ENCODE peak calls at places on chromosomes 16 and 17, in ten cellular contexts. One of them, this sample, is unnamed.

GRCh38 chr17:79513805-79514535 is 96.9 kb downstream of the RBFOX3 start:
- DNase-seq in colonic mucosa: no peak
- DNase-seq in Panc1: no peak
- DNase-seq in brain microvascular endothelial cell: no peak
- DNase-seq in left ventricle myocardium inferior: no peak
- DNase-seq in CD4-positive, alpha-beta T cell: no peak
- DNase-seq in stomach: no peak
- DNase-seq in fibroblast of lung: no peak
- DNase-seq in tibial nerve: no peak
- DNase-seq in breast epithelium: no peak
- DNase-seq in this sample: no peak

GRCh38 chr16:77060614-77061013 is 130.4 kb upstream of the MON1B start:
- DNase-seq in tibial nerve: no peak
- DNase-seq in colonic mucosa: no peak
- DNase-seq in fibroblast of lung: no peak
- DNase-seq in left ventricle myocardium inferior: no peak
- DNase-seq in stomach: no peak
- DNase-seq in CD4-positive, alpha-beta T cell: no peak
- DNase-seq in Panc1: no peak
- DNase-seq in breast epithelium: no peak
- DNase-seq in brain microvascular endothelial cell: no peak
- DNase-seq in this sample: no peak

GRCh38 chr16:77169650-77170236 is 21.2 kb upstream of the MON1B start:
- DNase-seq in tibial nerve: no peak
- DNase-seq in colonic mucosa: peak
- DNase-seq in left ventricle myocardium inferior: no peak
- DNase-seq in CD4-positive, alpha-beta T cell: no peak
- DNase-seq in fibroblast of lung: peak
- DNase-seq in stomach: peak
- DNase-seq in breast epithelium: no peak
- DNase-seq in brain microvascular endothelial cell: peak
- DNase-seq in Panc1: no peak
- DNase-seq in this sample: no peak

GRCh38 chr17:16281351-16281750 is 64.3 kb downstream of the PIGL start:
- DNase-seq in CD4-positive, alpha-beta T cell: no peak
- DNase-seq in brain microvascular endothelial cell: peak
- DNase-seq in stomach: no peak
- DNase-seq in colonic mucosa: no peak
- DNase-seq in fibroblast of lung: peak
- DNase-seq in left ventricle myocardium inferior: no peak
- DNase-seq in tibial nerve: no peak
- DNase-seq in breast epithelium: no peak
- DNase-seq in Panc1: no peak
- DNase-seq in this sample: no peak

GRCh38 chr16:49596119-49596518 is 222.5 kb downstream of the C16orf78 start:
- DNase-seq in Panc1: no peak
- DNase-seq in brain microvascular endothelial cell: peak
- DNase-seq in CD4-positive, alpha-beta T cell: no peak
- DNase-seq in stomach: peak
- DNase-seq in colonic mucosa: no peak
- DNase-seq in fibroblast of lung: peak
- DNase-seq in breast epithelium: no peak
- DNase-seq in tibial nerve: no peak
- DNase-seq in left ventricle myocardium inferior: no peak
- DNase-seq in this sample: no peak

GRCh38 chr16:89606006-89606405 is 7.4 kb upstream of the DPEP1 start:
- DNase-seq in tibial nerve: no peak
- DNase-seq in CD4-positive, alpha-beta T cell: no peak
- DNase-seq in colonic mucosa: no peak
- DNase-seq in fibroblast of lung: no peak
- DNase-seq in left ventricle myocardium inferior: no peak
- DNase-seq in breast epithelium: no peak
- DNase-seq in brain microvascular endothelial cell: no peak
- DNase-seq in stomach: no peak
- DNase-seq in Panc1: no peak
- DNase-seq in this sample: no peak

GRCh38 chr17:63881935-63882601 is at the start of gene GH2:
- DNase-seq in colonic mucosa: peak
- DNase-seq in brain microvascular endothelial cell: peak
- DNase-seq in fibroblast of lung: peak
- DNase-seq in Panc1: peak
- DNase-seq in CD4-positive, alpha-beta T cell: peak
- DNase-seq in tibial nerve: peak
- DNase-seq in left ventricle myocardium inferior: no peak
- DNase-seq in breast epithelium: no peak
- DNase-seq in stomach: peak
- DNase-seq in this sample: no peak

GRCh38 chr16:89552913-89553312 is 7.6 kb upstream of the RPL13 start:
- DNase-seq in tibial nerve: no peak
- DNase-seq in brain microvascular endothelial cell: no peak
- DNase-seq in fibroblast of lung: no peak
- DNase-seq in breast epithelium: no peak
- DNase-seq in stomach: no peak
- DNase-seq in CD4-positive, alpha-beta T cell: no peak
- DNase-seq in colonic mucosa: no peak
- DNase-seq in Panc1: no peak
- DNase-seq in left ventricle myocardium inferior: no peak
- DNase-seq in this sample: no peak

GRCh38 chr17:7019406-7019805 is 3.4 kb upstream of the BCL6B start:
- DNase-seq in fibroblast of lung: no peak
- DNase-seq in colonic mucosa: no peak
- DNase-seq in left ventricle myocardium inferior: no peak
- DNase-seq in breast epithelium: no peak
- DNase-seq in brain microvascular endothelial cell: no peak
- DNase-seq in CD4-positive, alpha-beta T cell: no peak
- DNase-seq in tibial nerve: no peak
- DNase-seq in Panc1: no peak
- DNase-seq in stomach: no peak
- DNase-seq in this sample: no peak

GRCh38 chr17:7019839-7020519 is 2.9 kb upstream of the BCL6B start:
- DNase-seq in brain microvascular endothelial cell: no peak
- DNase-seq in CD4-positive, alpha-beta T cell: no peak
- DNase-seq in tibial nerve: no peak
- DNase-seq in breast epithelium: no peak
- DNase-seq in left ventricle myocardium inferior: no peak
- DNase-seq in colonic mucosa: peak
- DNase-seq in fibroblast of lung: peak
- DNase-seq in stomach: peak
- DNase-seq in Panc1: no peak
- DNase-seq in this sample: peak

GRCh38 chr17:7021993-7022778 is 664 bp upstream of the BCL6B start:
- DNase-seq in colonic mucosa: peak
- DNase-seq in left ventricle myocardium inferior: peak
- DNase-seq in fibroblast of lung: peak
- DNase-seq in Panc1: no peak
- DNase-seq in breast epithelium: peak
- DNase-seq in CD4-positive, alpha-beta T cell: peak
- DNase-seq in tibial nerve: peak
- DNase-seq in brain microvascular endothelial cell: peak
- DNase-seq in stomach: peak
- DNase-seq in this sample: peak

GRCh38 chr17:7022791-7023571 is at the start of gene BCL6B:
- DNase-seq in brain microvascular endothelial cell: no peak
- DNase-seq in left ventricle myocardium inferior: no peak
- DNase-seq in stomach: no peak
- DNase-seq in fibroblast of lung: no peak
- DNase-seq in CD4-positive, alpha-beta T cell: no peak
- DNase-seq in Panc1: no peak
- DNase-seq in breast epithelium: no peak
- DNase-seq in tibial nerve: no peak
- DNase-seq in colonic mucosa: peak
- DNase-seq in this sample: no peak

DNA sequence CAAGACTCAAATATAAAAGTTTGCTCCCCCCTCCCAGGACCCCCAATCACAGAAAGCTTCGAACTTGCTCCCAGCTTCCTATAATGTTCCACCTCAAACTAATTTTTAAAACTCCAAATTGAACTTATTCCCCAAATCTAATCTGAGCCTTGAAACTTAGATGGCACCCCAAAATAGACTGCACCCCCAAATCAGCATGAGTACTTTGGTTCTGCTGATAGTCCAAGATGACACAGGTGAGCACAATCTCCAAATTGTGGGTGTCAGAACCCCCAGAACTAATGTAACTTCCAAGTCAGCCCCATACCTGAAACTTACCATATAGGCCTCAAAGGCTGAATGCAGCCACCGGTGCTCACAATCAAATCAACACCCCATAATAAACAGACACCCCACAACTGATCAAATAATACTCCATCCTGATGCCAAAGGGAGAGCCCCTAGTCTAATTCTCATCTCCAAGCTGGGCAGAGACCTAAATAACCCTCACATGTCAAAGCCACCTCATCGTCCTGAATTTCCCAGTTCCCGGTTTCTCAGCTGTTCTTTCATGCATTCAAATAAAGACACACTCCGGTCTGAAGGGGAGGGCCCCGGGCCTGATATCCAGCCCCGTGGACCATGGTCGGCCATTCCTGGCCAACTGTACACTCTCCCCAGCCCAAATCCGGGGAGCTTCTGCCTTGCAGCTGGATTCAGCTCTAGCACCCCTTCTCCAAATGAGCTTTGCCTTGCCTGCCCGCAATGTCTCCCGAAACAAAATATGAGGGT is 1.8 kb upstream of the BCL6B start:
- DNase-seq in stomach: no peak
- DNase-seq in brain microvascular endothelial cell: no peak
- DNase-seq in CD4-positive, alpha-beta T cell: no peak
- DNase-seq in colonic mucosa: no peak
- DNase-seq in tibial nerve: no peak
- DNase-seq in breast epithelium: no peak
- DNase-seq in left ventricle myocardium inferior: no peak
- DNase-seq in Panc1: no peak
- DNase-seq in fibroblast of lung: no peak
- DNase-seq in this sample: no peak
- H3K27ac ChIP-seq in stomach: peak
- H3K27ac ChIP-seq in brain microvascular endothelial cell: no peak
- H3K27ac ChIP-seq in CD4-positive, alpha-beta T cell: no peak
- H3K27ac ChIP-seq in colonic mucosa: no peak
- H3K27ac ChIP-seq in tibial nerve: peak
- H3K27ac ChIP-seq in breast epithelium: peak
- H3K27ac ChIP-seq in left ventricle myocardium inferior: peak
- H3K27ac ChIP-seq in Panc1: peak
- H3K27ac ChIP-seq in fibroblast of lung: no peak
- H3K27ac ChIP-seq in this sample: no peak

GRCh38 chr16:30998852-30999761 is 11.3 kb downstream of the STX1B start:
- DNase-seq in stomach: no peak
- DNase-seq in fibroblast of lung: no peak
- DNase-seq in CD4-positive, alpha-beta T cell: no peak
- DNase-seq in brain microvascular endothelial cell: no peak
- DNase-seq in tibial nerve: no peak
- DNase-seq in left ventricle myocardium inferior: no peak
- DNase-seq in breast epithelium: no peak
- DNase-seq in Panc1: no peak
- DNase-seq in colonic mucosa: no peak
- DNase-seq in this sample: no peak

GRCh38 chr16:30996324-30996999 is 11.5 kb downstream of the HSD3B7 start:
- DNase-seq in left ventricle myocardium inferior: no peak
- DNase-seq in stomach: no peak
- DNase-seq in fibroblast of lung: no peak
- DNase-seq in brain microvascular endothelial cell: no peak
- DNase-seq in tibial nerve: no peak
- DNase-seq in CD4-positive, alpha-beta T cell: no peak
- DNase-seq in colonic mucosa: peak
- DNase-seq in Panc1: peak
- DNase-seq in breast epithelium: no peak
- DNase-seq in this sample: no peak

GRCh38 chr16:30997000-30997886 is 12.2 kb downstream of the HSD3B7 start:
- DNase-seq in Panc1: peak
- DNase-seq in stomach: peak
- DNase-seq in CD4-positive, alpha-beta T cell: peak
- DNase-seq in colonic mucosa: peak
- DNase-seq in breast epithelium: peak
- DNase-seq in left ventricle myocardium inferior: peak
- DNase-seq in fibroblast of lung: peak
- DNase-seq in tibial nerve: peak
- DNase-seq in brain microvascular endothelial cell: peak
- DNase-seq in this sample: peak

GRCh38 chr16:30995927-30996323 is 10.9 kb downstream of the HSD3B7 start:
- DNase-seq in CD4-positive, alpha-beta T cell: no peak
- DNase-seq in left ventricle myocardium inferior: no peak
- DNase-seq in stomach: no peak
- DNase-seq in Panc1: no peak
- DNase-seq in brain microvascular endothelial cell: no peak
- DNase-seq in tibial nerve: no peak
- DNase-seq in colonic mucosa: no peak
- DNase-seq in breast epithelium: no peak
- DNase-seq in fibroblast of lung: no peak
- DNase-seq in this sample: no peak

GRCh38 chr16:30997887-30998711 is 12.3 kb downstream of the STX1B start:
- DNase-seq in stomach: no peak
- DNase-seq in fibroblast of lung: peak
- DNase-seq in breast epithelium: no peak
- DNase-seq in colonic mucosa: no peak
- DNase-seq in left ventricle myocardium inferior: no peak
- DNase-seq in brain microvascular endothelial cell: peak
- DNase-seq in CD4-positive, alpha-beta T cell: no peak
- DNase-seq in Panc1: no peak
- DNase-seq in tibial nerve: no peak
- DNase-seq in this sample: no peak
- H3K27ac ChIP-seq in stomach: peak
- H3K27ac ChIP-seq in fibroblast of lung: peak
- H3K27ac ChIP-seq in breast epithelium: peak
- H3K27ac ChIP-seq in colonic mucosa: no peak
- H3K27ac ChIP-seq in left ventricle myocardium inferior: peak
- H3K27ac ChIP-seq in brain microvascular endothelial cell: peak
- H3K27ac ChIP-seq in CD4-positive, alpha-beta T cell: no peak
- H3K27ac ChIP-seq in Panc1: peak
- H3K27ac ChIP-seq in tibial nerve: no peak
- H3K27ac ChIP-seq in this sample: no peak

GRCh38 chr17:41511130-41511529 is 5.7 kb upstream of the KRT13 start:
- DNase-seq in tibial nerve: no peak
- DNase-seq in breast epithelium: no peak
- DNase-seq in brain microvascular endothelial cell: no peak
- DNase-seq in left ventricle myocardium inferior: no peak
- DNase-seq in stomach: peak
- DNase-seq in Panc1: no peak
- DNase-seq in colonic mucosa: peak
- DNase-seq in fibroblast of lung: no peak
- DNase-seq in CD4-positive, alpha-beta T cell: no peak
- DNase-seq in this sample: no peak

GRCh38 chr17:41511716-41512115 is 6.3 kb upstream of the KRT13 start:
- DNase-seq in left ventricle myocardium inferior: no peak
- DNase-seq in tibial nerve: no peak
- DNase-seq in stomach: no peak
- DNase-seq in CD4-positive, alpha-beta T cell: no peak
- DNase-seq in Panc1: no peak
- DNase-seq in breast epithelium: no peak
- DNase-seq in fibroblast of lung: no peak
- DNase-seq in colonic mucosa: no peak
- DNase-seq in brain microvascular endothelial cell: no peak
- DNase-seq in this sample: no peak

GRCh38 chr17:41510251-41511065 is 5.0 kb upstream of the KRT13 start:
- DNase-seq in Panc1: no peak
- DNase-seq in brain microvascular endothelial cell: no peak
- DNase-seq in CD4-positive, alpha-beta T cell: no peak
- DNase-seq in left ventricle myocardium inferior: no peak
- DNase-seq in stomach: no peak
- DNase-seq in breast epithelium: no peak
- DNase-seq in colonic mucosa: no peak
- DNase-seq in fibroblast of lung: no peak
- DNase-seq in tibial nerve: no peak
- DNase-seq in this sample: no peak

GRCh38 chr17:41516147-41516827 is 2.4 kb downstream of the KRT15 start:
- DNase-seq in breast epithelium: no peak
- DNase-seq in colonic mucosa: no peak
- DNase-seq in CD4-positive, alpha-beta T cell: no peak
- DNase-seq in fibroblast of lung: no peak
- DNase-seq in stomach: no peak
- DNase-seq in Panc1: no peak
- DNase-seq in left ventricle myocardium inferior: no peak
- DNase-seq in brain microvascular endothelial cell: no peak
- DNase-seq in tibial nerve: no peak
- DNase-seq in this sample: no peak

GRCh38 chr17:41512789-41513547 is 5.7 kb downstream of the KRT15 start:
- DNase-seq in fibroblast of lung: no peak
- DNase-seq in Panc1: no peak
- DNase-seq in breast epithelium: no peak
- DNase-seq in brain microvascular endothelial cell: no peak
- DNase-seq in left ventricle myocardium inferior: no peak
- DNase-seq in tibial nerve: no peak
- DNase-seq in colonic mucosa: no peak
- DNase-seq in CD4-positive, alpha-beta T cell: no peak
- DNase-seq in stomach: no peak
- DNase-seq in this sample: no peak
- H3K27ac ChIP-seq in fibroblast of lung: no peak
- H3K27ac ChIP-seq in Panc1: peak
- H3K27ac ChIP-seq in breast epithelium: peak
- H3K27ac ChIP-seq in brain microvascular endothelial cell: no peak
- H3K27ac ChIP-seq in left ventricle myocardium inferior: no peak
- H3K27ac ChIP-seq in tibial nerve: no peak
- H3K27ac ChIP-seq in colonic mucosa: no peak
- H3K27ac ChIP-seq in CD4-positive, alpha-beta T cell: no peak
- H3K27ac ChIP-seq in stomach: no peak
- H3K27ac ChIP-seq in this sample: no peak

DNA sequence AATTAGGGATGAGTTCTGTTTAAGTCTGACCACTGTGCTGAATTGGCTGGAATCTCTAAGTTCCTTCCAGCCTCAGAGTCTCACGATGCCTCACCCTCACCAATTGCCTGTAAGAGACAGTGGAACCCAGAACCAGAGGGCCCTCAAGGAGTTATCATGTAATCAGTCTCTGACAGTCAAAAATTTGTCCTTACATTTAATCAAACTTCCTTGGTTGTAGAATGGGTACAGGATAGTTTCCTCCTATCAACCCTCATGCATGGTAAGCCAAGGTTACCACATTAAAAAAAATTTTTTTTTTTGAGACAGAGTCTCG is 83.2 kb downstream of the CDK5R1 start:
- DNase-seq in CD4-positive, alpha-beta T cell: no peak
- DNase-seq in stomach: no peak
- DNase-seq in tibial nerve: no peak
- DNase-seq in fibroblast of lung: no peak
- DNase-seq in left ventricle myocardium inferior: no peak
- DNase-seq in breast epithelium: no peak
- DNase-seq in brain microvascular endothelial cell: no peak
- DNase-seq in Panc1: no peak
- DNase-seq in colonic mucosa: no peak
- DNase-seq in this sample: no peak
- H3K27ac ChIP-seq in CD4-positive, alpha-beta T cell: no peak
- H3K27ac ChIP-seq in stomach: no peak
- H3K27ac ChIP-seq in tibial nerve: no peak
- H3K27ac ChIP-seq in fibroblast of lung: no peak
- H3K27ac ChIP-seq in left ventricle myocardium inferior: no peak
- H3K27ac ChIP-seq in breast epithelium: no peak
- H3K27ac ChIP-seq in brain microvascular endothelial cell: no peak
- H3K27ac ChIP-seq in Panc1: no peak
- H3K27ac ChIP-seq in colonic mucosa: no peak
- H3K27ac ChIP-seq in this sample: no peak